ENCODE peak calls at places on chromosome 16, in ten cellular contexts. S, H, B, C, E, J, Z, A, Q and N are unnamed samples.

GRCh38 chr16:78784773-78785172 is 685.3 kb downstream of the WWOX start:
- DNase-seq in S (no peak), H (no peak), B (no peak), C (no peak), E (no peak), J (no peak), Z (no peak), A (no peak), Q (no peak), N (no peak)

GRCh38 chr16:50295541-50296132 is 29.3 kb downstream of the ADCY7 start:
- DNase-seq in S (no peak), H (no peak), B (no peak), C (peak; percentile 55), E (no peak), J (peak; percentile 11), Z (no peak), A (no peak), Q (peak; percentile 2), N (no peak)

GRCh38 chr16:3467920-3468319 is 24.4 kb downstream of the NAA60 start:
- DNase-seq in S (no peak), H (no peak), B (no peak), C (no peak), E (peak; percentile 33), J (peak; percentile 4), Z (peak; percentile 26), A (no peak), Q (no peak), N (no peak)

GRCh38 chr16:87216148-87216823 is 100.9 kb downstream of the C16orf95 start:
- DNase-seq in S (no peak), H (no peak), B (no peak), C (peak; percentile 48), E (no peak), J (no peak), Z (no peak), A (no peak), Q (no peak), N (no peak)

GRCh38 chr16:22645868-22646267 is 135.2 kb downstream of the NPIPB5 start:
- DNase-seq in S (no peak), H (no peak), B (no peak), C (no peak), E (no peak), J (no peak), Z (no peak), A (no peak), Q (no peak), N (no peak)

GRCh38 chr16:48014349-48015135 is 141.3 kb downstream of the ABCC12 start:
- DNase-seq in S (no peak), H (no peak), B (no peak), C (no peak), E (peak; percentile 98), J (no peak), Z (peak; percentile 86), A (no peak), Q (no peak), N (peak; percentile 99)

GRCh38 chr16:19680972-19681371 is 37.1 kb downstream of the KNOP1 start:
- DNase-seq in S (no peak), H (no peak), B (no peak), C (peak; percentile 57), E (no peak), J (no peak), Z (no peak), A (no peak), Q (no peak), N (no peak)

GRCh38 chr16:15521758-15522509 is 87.5 kb downstream of the BMERB1 start:
- DNase-seq in S (no peak), H (no peak), B (peak; percentile 44), C (no peak), E (peak; percentile 19), J (no peak), Z (no peak), A (no peak), Q (peak; percentile 20), N (no peak)

GRCh38 chr16:23207485-23207884 is 24.9 kb downstream of the SCNN1G start:
- DNase-seq in S (no peak), H (no peak), B (no peak), C (no peak), E (no peak), J (no peak), Z (no peak), A (no peak), Q (no peak), N (no peak)

GRCh38 chr16:62064173-62064572 is 27.9 kb upstream of the CDH8 start:
- DNase-seq in S (no peak), H (no peak), B (no peak), C (no peak), E (no peak), J (no peak), Z (no peak), A (no peak), Q (no peak), N (no peak)

GRCh38 chr16:84677017-84677803 is 22.6 kb upstream of the USP10 start:
- DNase-seq in S (no peak), H (no peak), B (no peak), C (peak; percentile 45), E (no peak), J (no peak), Z (no peak), A (no peak), Q (no peak), N (no peak)

GRCh38 chr16:23563186-23563585 is 5.7 kb downstream of the UBFD1 start:
- DNase-seq in S (no peak), H (no peak), B (no peak), C (peak; percentile 17), E (no peak), J (no peak), Z (no peak), A (no peak), Q (no peak), N (no peak)

GRCh38 chr16:88430524-88431446 is 22.3 kb upstream of the ZFPM1 start:
- DNase-seq in S (no peak), H (peak; percentile 49), B (no peak), C (no peak), E (no peak), J (no peak), Z (no peak), A (no peak), Q (peak; percentile 40), N (no peak)

GRCh38 chr16:74622005-74622404 is 15.1 kb upstream of the GLG1 start:
- DNase-seq in S (no peak), H (no peak), B (no peak), C (peak; percentile 20), E (no peak), J (no peak), Z (no peak), A (no peak), Q (no peak), N (no peak)
- TF ChIP-seq CTCF in S (no peak), H (no peak), B (no peak), C (no peak), E (no peak), J (no peak), Z (no peak), A (no peak), Q (no peak), N (no peak)

GRCh38 chr16:68756250-68757051 is 19.4 kb downstream of the CDH1 start:
- DNase-seq in S (peak; percentile 87), H (no peak), B (no peak), C (no peak), E (peak; percentile 100), J (no peak), Z (no peak), A (no peak), Q (no peak), N (peak; percentile 100)
- H3K27ac ChIP-seq in S (no peak overlapping the region), H (no peak overlapping the region), B (no peak overlapping the region), C (no peak overlapping the region), E (peak overlapping the region; percentile 97), J (no peak overlapping the region), Z (no peak overlapping the region), A (no peak overlapping the region), Q (no peak overlapping the region), N (peak overlapping the region; percentile 99)

GRCh38 chr16:28155293-28155692 is 56.5 kb downstream of the XPO6 start:
- DNase-seq in S (no peak), H (no peak), B (no peak), C (no peak), E (no peak), J (no peak), Z (no peak), A (no peak), Q (no peak), N (no peak)
- H3K4me1 ChIP-seq in S (no peaks in the 10 kb centered on the region), H (no peaks in the 10 kb centered on the region), B (no peaks in the 10 kb centered on the region), C (no peaks in the 10 kb centered on the region), E (no peaks in the 10 kb centered on the region), J (no peaks in the 10 kb centered on the region), Z (no peaks in the 10 kb centered on the region), A (peaks cover 28% of the 10 kb centered on the region), Q (peaks cover 15% of the 10 kb centered on the region), N (no peaks in the 10 kb centered on the region)

GRCh38 chr16:634996-635395 is 1.1 kb downstream of the METTL26 start:
- DNase-seq in S (no peak), H (peak; percentile 35), B (no peak), C (no peak), E (no peak), J (no peak), Z (no peak), A (no peak), Q (no peak), N (no peak)

GRCh38 chr16:638034-638543 is 2.0 kb upstream of the METTL26 start:
- DNase-seq in S (no peak), H (peak; percentile 92), B (no peak), C (no peak), E (no peak), J (no peak), Z (no peak), A (no peak), Q (no peak), N (no peak)

GRCh38 chr16:635573-636205 is 416 bp downstream of the METTL26 start:
- DNase-seq in S (no peak), H (peak; percentile 44), B (no peak), C (no peak), E (no peak), J (no peak), Z (no peak), A (no peak), Q (no peak), N (no peak)

GRCh38 chr16:637081-638018 is 1.2 kb upstream of the METTL26 start:
- DNase-seq in S (peak; percentile 92), H (peak; percentile 95), B (peak; percentile 88), C (peak; percentile 94), E (peak; percentile 80), J (peak; percentile 92), Z (peak; percentile 57), A (peak; percentile 81), Q (peak; percentile 93), N (no peak)

DNA sequence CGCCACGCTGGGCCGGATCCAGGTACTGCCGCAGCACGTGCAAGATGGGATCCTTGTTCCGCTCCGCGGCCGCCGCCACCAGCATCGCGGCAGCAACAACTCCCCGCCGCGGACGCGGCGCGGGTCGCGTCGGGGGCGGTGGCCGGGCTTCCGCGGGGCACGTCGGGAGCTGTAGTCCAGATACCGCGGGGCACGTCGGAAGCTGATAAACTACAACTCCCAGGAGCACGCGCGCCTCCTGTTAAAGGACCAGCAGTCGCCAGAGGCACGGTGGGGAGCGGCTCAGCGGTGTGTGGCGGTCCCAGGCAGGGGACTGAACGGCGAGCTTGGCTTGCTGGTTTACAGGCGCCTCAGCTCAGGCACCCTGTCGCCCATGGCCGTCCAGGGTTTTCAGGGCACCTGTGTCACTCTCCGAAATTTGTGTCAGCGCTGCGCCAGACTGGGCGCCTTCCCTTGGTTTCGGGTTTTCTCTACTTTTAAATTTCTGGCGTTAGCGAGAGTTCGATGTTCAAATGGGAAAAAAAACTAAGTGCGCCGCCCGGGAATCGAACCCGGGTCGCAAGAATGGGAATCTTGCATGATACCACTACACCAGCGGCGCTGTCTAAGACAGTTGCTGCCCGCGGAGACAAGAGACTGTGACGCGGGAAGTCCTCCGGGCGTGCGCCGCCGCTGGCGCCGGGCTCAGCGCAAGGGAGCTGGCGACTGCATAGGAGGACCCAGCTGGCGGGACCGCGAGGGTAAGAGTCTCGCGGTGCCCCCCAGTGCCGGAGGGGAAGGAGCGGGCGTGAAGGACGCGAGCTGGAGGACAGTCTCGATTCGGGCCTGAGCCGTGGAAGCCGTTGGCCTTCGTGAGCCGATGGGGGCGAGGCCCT is at the start of gene METTL26:
- DNase-seq in S (peak; percentile 95), H (peak; percentile 97), B (peak; percentile 95), C (peak; percentile 97), E (peak; percentile 91), J (peak; percentile 98), Z (peak; percentile 81), A (peak; percentile 84), Q (peak; percentile 97), N (peak; percentile 80)
- TF ChIP-seq CTCF in S (peak; percentile 1), H (peak; percentile 25), B (no peak), C (peak; percentile 13), E (peak; percentile 10), J (no peak), Z (no peak), A (no peak), Q (no peak), N (peak; percentile 36)